ENCODE peak calls at places on chromosomes 16 and 17, in ten cellular contexts. O, V, W, E, B, J, C, U, K and D are unnamed samples.

GRCh38 chr17:78239489-78239931 is 8.1 kb downstream of the TMEM235 start:
- DNase-seq in O (no peak), V (no peak), W (no peak), E (peak), B (no peak), J (no peak), C (no peak), U (no peak), K (peak), D (peak)

GRCh38 chr16:27628216-27628945 is 78.4 kb downstream of the KATNIP start:
- DNase-seq in O (peak), V (no peak), W (peak), E (no peak), B (no peak), J (no peak), C (no peak), U (peak), K (no peak), D (no peak)

GRCh38 chr17:5943232-5943631 is 126.9 kb upstream of the WSCD1 start:
- DNase-seq in O (no peak), V (no peak), W (no peak), E (no peak), B (no peak), J (no peak), C (no peak), U (no peak), K (no peak), D (no peak)

GRCh38 chr16:87231295-87231694 is 85.9 kb downstream of the C16orf95 start:
- DNase-seq in O (no peak), V (no peak), W (no peak), E (no peak), B (no peak), J (no peak), C (no peak), U (no peak), K (no peak), D (no peak)

GRCh38 chr16:5062051-5062450 is 3.7 kb downstream of the C16orf89 start:
- DNase-seq in O (no peak), V (no peak), W (no peak), E (no peak), B (no peak), J (no peak), C (no peak), U (no peak), K (no peak), D (no peak)

GRCh38 chr16:68275611-68276191 is 11.4 kb downstream of the SLC7A6 start:
- DNase-seq in O (no peak), V (no peak), W (peak), E (no peak), B (no peak), J (peak), C (no peak), U (no peak), K (no peak), D (no peak)

GRCh38 chr17:10156579-10157488 is 41.6 kb downstream of the GAS7 start:
- DNase-seq in O (no peak), V (no peak), W (no peak), E (peak), B (peak), J (no peak), C (no peak), U (peak), K (peak), D (no peak)

GRCh38 chr16:12461201-12461600 is 342.5 kb downstream of the CPPED1 start:
- DNase-seq in O (no peak), V (no peak), W (no peak), E (no peak), B (no peak), J (no peak), C (no peak), U (no peak), K (no peak), D (no peak)

GRCh38 chr17:28734712-28735241 is 6.2 kb downstream of the NEK8 start:
- DNase-seq in O (no peak), V (no peak), W (no peak), E (no peak), B (no peak), J (no peak), C (no peak), U (no peak), K (no peak), D (no peak)

GRCh38 chr17:75996665-75997590 is 3.7 kb upstream of the CDK3 start:
- DNase-seq in O (peak), V (no peak), W (no peak), E (no peak), B (no peak), J (peak), C (no peak), U (peak), K (peak), D (no peak)

GRCh38 chr17:78839173-78839761 is 1.3 kb downstream of the USP36 start:
- DNase-seq in O (no peak), V (no peak), W (no peak), E (no peak), B (no peak), J (peak), C (no peak), U (no peak), K (no peak), D (peak)

GRCh38 chr17:72569193-72569946 is 448.6 kb downstream of the SOX9 start:
- DNase-seq in O (no peak), V (no peak), W (peak), E (no peak), B (no peak), J (no peak), C (no peak), U (peak), K (no peak), D (no peak)

GRCh38 chr16:87177627-87178026 is 139.6 kb downstream of the C16orf95 start:
- DNase-seq in O (no peak), V (no peak), W (no peak), E (no peak), B (no peak), J (no peak), C (no peak), U (no peak), K (no peak), D (no peak)

GRCh38 chr17:78834571-78834970 is 6.0 kb downstream of the USP36 start:
- DNase-seq in O (no peak), V (no peak), W (no peak), E (no peak), B (no peak), J (no peak), C (no peak), U (no peak), K (no peak), D (no peak)

GRCh38 chr16:71746442-71747046 is 22.0 kb upstream of the PHLPP2 start:
- DNase-seq in O (peak), V (no peak), W (no peak), E (no peak), B (no peak), J (peak), C (no peak), U (no peak), K (no peak), D (peak)

GRCh38 chr17:64378890-64379354 is 11.7 kb downstream of the PECAM1 start:
- DNase-seq in O (no peak), V (no peak), W (no peak), E (no peak), B (no peak), J (no peak), C (peak), U (peak), K (no peak), D (peak)

GRCh38 chr16:11114366-11115164 is 141.4 kb downstream of the SOCS1 start:
- DNase-seq in O (no peak), V (no peak), W (no peak), E (no peak), B (no peak), J (peak), C (no peak), U (no peak), K (no peak), D (no peak)

GRCh38 chr16:30623558-30624283 is 13.5 kb upstream of the ZNF689 start:
- DNase-seq in O (no peak), V (no peak), W (no peak), E (no peak), B (no peak), J (no peak), C (no peak), U (no peak), K (no peak), D (no peak)

GRCh38 chr17:15966183-15966878 is 21.4 kb downstream of the ADORA2B start:
- DNase-seq in O (peak), V (no peak), W (peak), E (no peak), B (no peak), J (no peak), C (no peak), U (peak), K (no peak), D (no peak)

GRCh38 chr16:59612094-59612493 is 878.0 kb upstream of the GOT2 start:
- DNase-seq in O (no peak), V (no peak), W (no peak), E (no peak), B (no peak), J (no peak), C (no peak), U (no peak), K (no peak), D (no peak)

GRCh38 chr17:77304051-77304745 is 163.4 kb downstream of the SEC14L1 start:
- DNase-seq in O (no peak), V (no peak), W (no peak), E (no peak), B (no peak), J (no peak), C (no peak), U (no peak), K (no peak), D (no peak)

GRCh38 chr16:80028581-80029380 is 428.2 kb upstream of the MAF start:
- DNase-seq in O (no peak), V (no peak), W (no peak), E (no peak), B (no peak), J (no peak), C (no peak), U (no peak), K (no peak), D (no peak)

GRCh38 chr16:89256651-89257254 is 39.2 kb downstream of the ZNF778 start:
- DNase-seq in O (peak), V (peak), W (peak), E (peak), B (peak), J (peak), C (no peak), U (peak), K (peak), D (no peak)

GRCh38 chr17:80220709-80221215 is 535 bp downstream of the SLC26A11 start:
- DNase-seq in O (peak), V (no peak), W (peak), E (peak), B (no peak), J (no peak), C (no peak), U (peak), K (peak), D (no peak)

GRCh38 chr16:86392751-86393150 is 117.6 kb upstream of the FOXF1 start:
- DNase-seq in O (no peak), V (no peak), W (no peak), E (no peak), B (no peak), J (no peak), C (no peak), U (no peak), K (no peak), D (no peak)

GRCh38 chr17:3038941-3039340 is 24.5 kb downstream of the OR1D5 start:
- DNase-seq in O (no peak), V (no peak), W (no peak), E (no peak), B (no peak), J (no peak), C (peak), U (no peak), K (no peak), D (no peak)

GRCh38 chr16:57966133-57966805 is 4.7 kb downstream of the CNGB1 start:
- DNase-seq in O (no peak), V (no peak), W (no peak), E (no peak), B (no peak), J (no peak), C (no peak), U (no peak), K (no peak), D (peak)

GRCh38 chr16:27402964-27403600 is 1.1 kb downstream of the IL21R start:
- DNase-seq in O (no peak), V (no peak), W (no peak), E (no peak), B (no peak), J (peak), C (peak), U (no peak), K (no peak), D (peak)

GRCh38 chr17:75776399-75777242 is 8.0 kb upstream of the UNK start:
- DNase-seq in O (no peak), V (no peak), W (no peak), E (no peak), B (no peak), J (peak), C (no peak), U (no peak), K (no peak), D (no peak)

GRCh38 chr16:73951541-73951940 is 345.1 kb upstream of the PSMD7 start:
- DNase-seq in O (no peak), V (no peak), W (no peak), E (peak), B (no peak), J (no peak), C (no peak), U (peak), K (no peak), D (no peak)

GRCh38 chr17:3828151-3828851 is 17.7 kb downstream of the NCBP3 start:
- DNase-seq in O (no peak), V (no peak), W (no peak), E (no peak), B (no peak), J (no peak), C (no peak), U (no peak), K (no peak), D (no peak)

GRCh38 chr16:102060-102855 is 24.2 kb downstream of the MPG start:
- DNase-seq in O (no peak), V (no peak), W (no peak), E (peak), B (no peak), J (no peak), C (peak), U (no peak), K (no peak), D (no peak)

GRCh38 chr17:1532836-1533602 is 16.6 kb upstream of the INPP5K start:
- DNase-seq in O (peak), V (no peak), W (no peak), E (no peak), B (no peak), J (peak), C (no peak), U (no peak), K (peak), D (peak)

GRCh38 chr17:82126479-82127314 is 28.7 kb upstream of the FASN start:
- DNase-seq in O (no peak), V (peak), W (no peak), E (peak), B (no peak), J (peak), C (no peak), U (peak), K (no peak), D (no peak)